ENCODE peak calls at places on chromosomes 13 and 19, in six cellular contexts. F, H, D, Q, K and J are unnamed samples.

GRCh38 chr13:98570929-98571372 is 6.0 kb downstream of the STK24 start:
- DNase-seq in F (no peak), H (no peak), D (peak; percentile 61), Q (peak; percentile 71), K (no peak), J (no peak)

GRCh38 chr13:30755678-30756077 is 20.3 kb downstream of the ALOX5AP start:
- DNase-seq in F (no peak), H (no peak), D (no peak), Q (no peak), K (no peak), J (no peak)

GRCh38 chr19:39676004-39676403 is 20.3 kb downstream of the LGALS16 start:
- DNase-seq in F (no peak), H (peak; percentile 37), D (no peak), Q (no peak), K (no peak), J (no peak)

GRCh38 chr19:3668331-3669133 is 31.7 kb downstream of the PIP5K1C start:
- DNase-seq in F (no peak), H (no peak), D (no peak), Q (no peak), K (no peak), J (no peak)

GRCh38 chr13:48891586-48891985 is 84.1 kb upstream of the FNDC3A start:
- DNase-seq in F (no peak), H (peak; percentile 55), D (no peak), Q (peak; percentile 50), K (no peak), J (peak; percentile 82)

GRCh38 chr19:54947381-54947780 is at the start of gene NLRP7:
- DNase-seq in F (no peak), H (no peak), D (no peak), Q (no peak), K (no peak), J (no peak)

GRCh38 chr13:113186061-113186900 is 22.2 kb downstream of the PCID2 start:
- DNase-seq in F (no peak), H (no peak), D (no peak), Q (no peak), K (no peak), J (no peak)

GRCh38 chr19:54883228-54883627 is 9.2 kb downstream of the FCAR start:
- DNase-seq in F (no peak), H (no peak), D (no peak), Q (no peak), K (no peak), J (no peak)

GRCh38 chr13:111423168-111423785 is 102.8 kb downstream of the TEX29 start:
- DNase-seq in F (no peak), H (no peak), D (no peak), Q (peak; percentile 8), K (no peak), J (no peak)

GRCh38 chr13:76570485-76570884 is 315.7 kb downstream of the KCTD12 start:
- DNase-seq in F (no peak), H (no peak), D (no peak), Q (no peak), K (no peak), J (no peak)

GRCh38 chr19:33471111-33471996 is 50.2 kb downstream of the PEPD start:
- DNase-seq in F (no peak), H (no peak), D (no peak), Q (no peak), K (no peak), J (peak; percentile 54)

GRCh38 chr13:41780736-41781708 is 179.9 kb downstream of the VWA8 start:
- DNase-seq in F (no peak), H (peak; percentile 19), D (no peak), Q (no peak), K (no peak), J (no peak)

GRCh38 chr13:33639640-33640080 is 178.3 kb upstream of the RFC3 start:
- DNase-seq in F (no peak), H (no peak), D (no peak), Q (no peak), K (no peak), J (no peak)

GRCh38 chr19:14550201-14550754 is 20.9 kb downstream of the TECR start:
- DNase-seq in F (no peak), H (no peak), D (peak; percentile 85), Q (no peak), K (no peak), J (no peak)

GRCh38 chr13:112486386-112487126 is 101.4 kb downstream of the TUBGCP3 start:
- DNase-seq in F (no peak), H (no peak), D (no peak), Q (no peak), K (no peak), J (no peak)

GRCh38 chr19:45630463-45630862 is 8.7 kb downstream of the EML2 start:
- DNase-seq in F (no peak), H (peak; percentile 84), D (no peak), Q (peak; percentile 72), K (no peak), J (no peak)

GRCh38 chr19:38653028-38653571 is 5.7 kb downstream of the ACTN4 start:
- DNase-seq in F (no peak), H (peak; percentile 82), D (peak; percentile 78), Q (no peak), K (no peak), J (no peak)

GRCh38 chr13:20457670-20458069 is 68.0 kb downstream of the CRYL1 start:
- DNase-seq in F (no peak), H (no peak), D (no peak), Q (no peak), K (no peak), J (no peak)

GRCh38 chr13:104143760-104144406 is 1077.7 kb upstream of the SLC10A2 start:
- DNase-seq in F (no peak), H (no peak), D (no peak), Q (no peak), K (no peak), J (no peak)

GRCh38 chr19:38663156-38663651 is 15.8 kb downstream of the ACTN4 start:
- DNase-seq in F (no peak), H (no peak), D (no peak), Q (no peak), K (no peak), J (no peak)

GRCh38 chr19:15466851-15467733 is 2.7 kb upstream of the RASAL3 start:
- DNase-seq in F (no peak), H (peak; percentile 55), D (peak; percentile 23), Q (peak; percentile 83), K (no peak), J (no peak)

GRCh38 chr13:22736084-22736767 is 444.6 kb upstream of the SGCG start:
- DNase-seq in F (no peak), H (no peak), D (no peak), Q (no peak), K (no peak), J (no peak)
- TF ChIP-seq POLR2A in F (no peak), H (no peak), D (no peak), Q (no peak), K (no peak), J (no peak)

GRCh38 chr13:23550164-23550563 is 20.0 kb upstream of the TNFRSF19 start:
- DNase-seq in F (no peak), H (no peak), D (no peak), Q (no peak), K (no peak), J (no peak)

GRCh38 chr13:23549724-23550123 is 20.5 kb upstream of the TNFRSF19 start:
- DNase-seq in F (no peak), H (no peak), D (no peak), Q (no peak), K (no peak), J (no peak)

GRCh38 chr13:23547000-23547590 is 23.1 kb upstream of the TNFRSF19 start:
- DNase-seq in F (no peak), H (no peak), D (peak; percentile 9), Q (no peak), K (peak; percentile 46), J (no peak)

GRCh38 chr13:23541221-23541620 is 29.0 kb upstream of the TNFRSF19 start:
- DNase-seq in F (no peak), H (no peak), D (no peak), Q (no peak), K (no peak), J (no peak)

DNA sequence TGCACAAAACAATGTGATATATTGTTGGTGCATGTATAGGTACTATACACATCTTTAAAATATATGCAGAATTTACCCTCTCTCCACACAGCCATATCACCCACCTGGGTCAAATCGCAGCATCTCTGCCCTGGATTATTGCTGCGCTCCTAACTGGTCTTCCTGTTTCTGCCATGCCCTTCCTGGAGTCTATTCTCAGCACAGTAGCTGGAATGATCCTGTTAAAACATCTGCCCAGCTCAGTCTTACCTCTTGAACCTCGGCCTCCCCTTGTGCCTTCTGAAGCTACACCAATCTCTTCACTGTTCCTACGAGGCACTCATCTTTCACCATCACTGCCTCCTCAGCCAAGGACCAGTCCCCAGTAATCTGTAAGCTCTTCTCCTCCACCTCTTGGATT is 25.5 kb upstream of the TNFRSF19 start:
- DNase-seq in F (no peak), H (no peak), D (no peak), Q (no peak), K (no peak), J (no peak)
- H3K4me3 ChIP-seq in F (no peak overlapping the region), H (no peak overlapping the region), D (no peak overlapping the region), Q (no peak overlapping the region), K (no peak overlapping the region), J (no peak overlapping the region)

DNA sequence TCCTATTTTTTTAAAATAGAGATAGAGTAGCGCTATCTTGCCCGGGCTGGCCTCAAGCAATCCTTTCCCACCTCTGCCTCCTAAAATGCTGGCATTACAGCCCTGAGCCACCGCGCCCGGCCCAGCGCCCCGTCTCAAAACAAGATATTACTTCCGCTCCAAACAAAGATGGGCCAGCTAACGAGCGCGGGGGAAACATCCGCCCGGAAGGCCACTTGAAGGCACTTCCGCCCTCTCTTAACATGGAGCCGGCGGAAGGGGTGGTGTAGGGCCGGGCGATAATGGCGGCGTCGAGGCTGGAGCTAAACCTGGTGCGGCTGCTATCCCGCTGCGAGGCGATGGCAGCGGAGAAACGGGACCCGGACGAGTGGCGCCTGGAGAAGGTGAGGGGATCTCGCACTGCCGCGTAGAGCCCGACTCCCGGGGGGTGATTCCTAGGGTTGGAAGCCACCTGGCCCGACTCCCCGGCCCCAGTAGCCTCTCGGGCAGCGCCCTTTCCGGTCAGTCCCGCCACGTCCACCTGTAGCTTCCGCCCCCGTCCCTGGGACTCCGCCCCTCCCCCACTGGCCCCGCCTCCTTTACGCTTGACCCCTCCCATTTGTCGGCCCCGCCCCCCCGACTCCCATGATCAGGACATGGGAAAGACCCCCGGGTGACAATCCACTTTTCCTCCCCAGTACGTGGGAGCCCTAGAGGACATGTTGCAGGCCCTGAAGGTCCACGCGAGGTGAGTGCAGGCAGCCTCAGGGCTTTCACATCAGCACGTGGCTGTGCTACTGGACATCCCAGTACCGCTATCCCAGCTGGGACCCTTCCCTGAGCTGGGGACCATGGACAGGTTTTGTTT is at the start of gene USE1:
- DNase-seq in F (peak; percentile 58), H (peak; percentile 91), D (peak; percentile 93), Q (peak; percentile 94), K (peak; percentile 94), J (peak; percentile 98)
- TF ChIP-seq POLR2A in F (no peak), H (peak; percentile 66), D (peak; percentile 80), Q (peak; percentile 71), K (peak; percentile 45), J (no peak)

GRCh38 chr13:29140277-29140676 is 320.1 kb downstream of the MTUS2 start:
- DNase-seq in F (no peak), H (no peak), D (no peak), Q (no peak), K (no peak), J (no peak)
- H3K4me3 ChIP-seq in F (no peak overlapping the region), H (no peak overlapping the region), D (no peak overlapping the region), Q (no peak overlapping the region), K (no peak overlapping the region), J (no peak overlapping the region)